ENCODE peak calls at places on chromosomes 3 and 15, in eight cellular contexts. N, E, I, Z, S, X, G and F are unnamed samples. For H3K36me3 and H3K9me3, the result is how much of the 10 kb centered on the place peaks cover.

GRCh38 chr15:44788748-44789147 is 52.4 kb downstream of the TRIM69 start:
- DNase-seq in N (no peak), E (peak), I (no peak), Z (no peak), S (no peak), X (no peak), G (no peak), F (no peak)

GRCh38 chr15:67472957-67473356 is 48.0 kb upstream of the C15orf61 start:
- DNase-seq in N (no peak), E (no peak), I (no peak), Z (no peak), S (no peak), X (no peak), G (peak), F (no peak)

GRCh38 chr15:35289029-35289617 is 204.0 kb upstream of the NANOGP8 start:
- DNase-seq in N (no peak), E (peak), I (peak), Z (no peak), S (no peak), X (peak), G (peak), F (peak)

GRCh38 chr3:189455009-189455408 is 176.2 kb upstream of the TP63 start:
- DNase-seq in N (no peak), E (no peak), I (no peak), Z (peak), S (no peak), X (no peak), G (no peak), F (no peak)

GRCh38 chr15:31276596-31277298 is 49.9 kb upstream of the KLF13 start:
- DNase-seq in N (no peak), E (no peak), I (no peak), Z (no peak), S (no peak), X (no peak), G (no peak), F (no peak)

GRCh38 chr3:188389711-188390346 is 235.9 kb downstream of the LPP start:
- DNase-seq in N (peak), E (no peak), I (no peak), Z (no peak), S (no peak), X (no peak), G (peak), F (peak)

GRCh38 chr3:54891540-54891897 is 36.3 kb downstream of the LRTM1 start:
- DNase-seq in N (no peak), E (peak), I (peak), Z (peak), S (no peak), X (peak), G (peak), F (peak)

GRCh38 chr3:191070201-191070600 is 128.8 kb upstream of the OSTN start:
- DNase-seq in N (no peak), E (peak), I (no peak), Z (no peak), S (no peak), X (peak), G (no peak), F (no peak)

GRCh38 chr3:179771797-179772196 is 119.0 kb downstream of the USP13 start:
- DNase-seq in N (no peak), E (no peak), I (no peak), Z (no peak), S (no peak), X (no peak), G (no peak), F (no peak)

GRCh38 chr3:11601446-11602241 is 42.1 kb downstream of the VGLL4 start:
- DNase-seq in N (no peak), E (peak), I (no peak), Z (peak), S (no peak), X (peak), G (peak), F (no peak)

GRCh38 chr3:150341893-150342292 is 66.2 kb upstream of the TSC22D2 start:
- DNase-seq in N (no peak), E (no peak), I (no peak), Z (no peak), S (no peak), X (peak), G (no peak), F (no peak)

GRCh38 chr15:90774731-90775521 is 57.8 kb downstream of the BLM start:
- DNase-seq in N (no peak), E (peak), I (no peak), Z (no peak), S (no peak), X (peak), G (peak), F (no peak)

GRCh38 chr3:175185903-175186302 is 326.8 kb downstream of the NAALADL2 start:
- DNase-seq in N (no peak), E (no peak), I (no peak), Z (no peak), S (no peak), X (no peak), G (no peak), F (no peak)

GRCh38 chr3:180430896-180431295 is 171.1 kb upstream of the TTC14 start:
- DNase-seq in N (no peak), E (no peak), I (no peak), Z (no peak), S (no peak), X (no peak), G (peak), F (no peak)

GRCh38 chr15:73225358-73226015 is 143.3 kb downstream of the HCN4 start:
- DNase-seq in N (no peak), E (no peak), I (no peak), Z (no peak), S (no peak), X (no peak), G (no peak), F (no peak)

GRCh38 chr3:119562307-119562961 is 3.0 kb upstream of the CD80 start:
- DNase-seq in N (no peak), E (no peak), I (no peak), Z (no peak), S (no peak), X (no peak), G (peak), F (no peak)

GRCh38 chr3:175198991-175199390 is 339.9 kb downstream of the NAALADL2 start:
- DNase-seq in N (no peak), E (no peak), I (no peak), Z (no peak), S (no peak), X (no peak), G (no peak), F (no peak)

GRCh38 chr3:64639022-64639421 is 48.8 kb downstream of the ADAMTS9 start:
- DNase-seq in N (no peak), E (no peak), I (no peak), Z (no peak), S (no peak), X (no peak), G (no peak), F (no peak)

GRCh38 chr15:58248504-58248842 is 110.3 kb downstream of the AQP9 start:
- DNase-seq in N (no peak), E (no peak), I (no peak), Z (no peak), S (no peak), X (no peak), G (no peak), F (no peak)

GRCh38 chr3:113695818-113696645 is at the start of gene USF3:
- DNase-seq in N (peak), E (peak), I (peak), Z (peak), S (peak), X (peak), G (peak), F (peak)

GRCh38 chr3:131432441-131432840 is 50.9 kb downstream of the NUDT16 start:
- DNase-seq in N (no peak), E (no peak), I (no peak), Z (no peak), S (no peak), X (no peak), G (no peak), F (no peak)

GRCh38 chr3:52452126-52452525 is 1.7 kb downstream of the TNNC1 start:
- DNase-seq in N (no peak), E (no peak), I (no peak), Z (no peak), S (no peak), X (no peak), G (no peak), F (no peak)

GRCh38 chr3:97105989-97106651 is 291.7 kb downstream of the EPHA6 start:
- DNase-seq in N (no peak), E (no peak), I (no peak), Z (no peak), S (no peak), X (no peak), G (no peak), F (no peak)

GRCh38 chr3:40911928-40912327 is 287.4 kb upstream of the CTNNB1 start:
- DNase-seq in N (no peak), E (no peak), I (no peak), Z (no peak), S (no peak), X (no peak), G (no peak), F (no peak)

GRCh38 chr3:52240059-52240885 is 1.3 kb upstream of the TWF2 start:
- DNase-seq in N (peak), E (peak), I (no peak), Z (no peak), S (no peak), X (peak), G (peak), F (peak)

GRCh38 chr3:111739241-111739952 is 119.7 kb upstream of the PHLDB2 start:
- DNase-seq in N (peak), E (peak), I (no peak), Z (no peak), S (no peak), X (peak), G (peak), F (peak)

GRCh38 chr3:187264946-187265345 is 26.6 kb downstream of the MASP1 start:
- DNase-seq in N (no peak), E (no peak), I (no peak), Z (no peak), S (no peak), X (no peak), G (peak), F (no peak)

GRCh38 chr15:29636140-29636539 is 186.1 kb downstream of the TJP1 start:
- DNase-seq in N (no peak), E (no peak), I (no peak), Z (no peak), S (no peak), X (no peak), G (no peak), F (peak)

GRCh38 chr3:97636465-97636864 is 128.1 kb upstream of the ARL6 start:
- DNase-seq in N (no peak), E (no peak), I (no peak), Z (no peak), S (no peak), X (no peak), G (no peak), F (no peak)

GRCh38 chr3:85427467-85427866 is 468.7 kb downstream of the CADM2 start:
- DNase-seq in N (no peak), E (no peak), I (no peak), Z (no peak), S (no peak), X (peak), G (no peak), F (no peak)

GRCh38 chr3:137062250-137062649 is 104.5 kb downstream of the IL20RB start:
- DNase-seq in N (no peak), E (no peak), I (no peak), Z (no peak), S (no peak), X (no peak), G (no peak), F (no peak)

GRCh38 chr15:98433856-98434255 is 214.5 kb upstream of the IGF1R start:
- DNase-seq in N (no peak), E (no peak), I (no peak), Z (no peak), S (no peak), X (no peak), G (no peak), F (no peak)

GRCh38 chr15:76963596-76963995 is 31.3 kb upstream of the PSTPIP1 start:
- DNase-seq in N (no peak), E (no peak), I (no peak), Z (no peak), S (no peak), X (no peak), G (no peak), F (peak)

GRCh38 chr3:194814878-194815357 is 129.2 kb downstream of the FAM43A start:
- DNase-seq in N (no peak), E (no peak), I (no peak), Z (no peak), S (no peak), X (peak), G (no peak), F (no peak)

GRCh38 chr15:58505581-58505980 is 73.8 kb downstream of the LIPC start:
- DNase-seq in N (no peak), E (peak), I (no peak), Z (no peak), S (no peak), X (peak), G (no peak), F (no peak)

GRCh38 chr3:188890572-188891270 is 281.1 kb upstream of the TPRG1 start:
- DNase-seq in N (no peak), E (peak), I (no peak), Z (no peak), S (no peak), X (peak), G (no peak), F (no peak)

GRCh38 chr15:84725001-84725491 is 9.1 kb upstream of the SEC11A start:
- DNase-seq in N (no peak), E (peak), I (no peak), Z (no peak), S (no peak), X (peak), G (peak), F (no peak)
- H3K4me3 ChIP-seq in N (no peak), E (no peak), I (no peak), Z (no peak), S (peak), X (no peak), G (no peak), F (no peak)

GRCh38 chr15:50435772-50436171 is 11.6 kb downstream of the USP8 start:
- DNase-seq in N (no peak), E (no peak), I (no peak), Z (no peak), S (no peak), X (no peak), G (no peak), F (no peak)

GRCh38 chr15:50438251-50438650 is 14.0 kb downstream of the USP8 start:
- DNase-seq in N (no peak), E (no peak), I (no peak), Z (no peak), S (no peak), X (no peak), G (peak), F (no peak)

DNA sequence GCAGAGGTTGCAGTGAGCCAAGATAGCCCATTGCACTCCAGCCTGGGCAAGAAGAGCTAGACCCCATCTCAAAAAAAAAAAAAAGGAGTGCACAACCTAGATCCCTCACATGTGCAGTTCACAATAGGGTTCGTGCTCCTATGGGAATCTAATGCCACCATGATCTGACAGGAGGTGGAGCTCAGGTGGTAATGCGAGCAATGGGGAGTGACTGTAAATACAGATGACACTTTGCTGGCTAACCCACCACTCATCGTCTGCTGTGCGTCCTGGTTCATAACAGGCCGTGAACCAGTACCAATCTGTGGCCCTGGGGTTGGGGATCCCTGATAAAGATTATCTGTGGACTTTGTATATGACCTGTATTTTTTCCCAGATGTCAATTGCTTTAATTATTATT is 16.7 kb downstream of the USP8 start:
- DNase-seq in N (no peak), E (no peak), I (no peak), Z (no peak), S (no peak), X (no peak), G (no peak), F (no peak)
- H3K36me3 ChIP-seq in N (under half), E (under half), I (under half), Z (under half), S (under half), X (under half), G (under half), F (under half)

GRCh38 chr15:21261396-21261964 is 178.8 kb downstream of the POTEB3 start:
- DNase-seq in N (peak), E (no peak), I (no peak), Z (peak), S (no peak), X (peak), G (no peak), F (no peak)
- H3K9me3 ChIP-seq in N (under half), E (under half), I (under half), Z (under half), S (under half), X (under half), G (under half), F (under half)

GRCh38 chr3:100113728-100114412 is 431 bp downstream of the FILIP1L start:
- DNase-seq in N (no peak), E (no peak), I (no peak), Z (no peak), S (no peak), X (peak), G (peak), F (no peak)
- H3K4me3 ChIP-seq in N (no peak), E (no peak), I (no peak), Z (no peak), S (no peak), X (no peak), G (no peak), F (no peak)

GRCh38 chr3:48983096-48983495 is 6.9 kb upstream of the P4HTM start:
- DNase-seq in N (no peak), E (no peak), I (no peak), Z (peak), S (no peak), X (no peak), G (no peak), F (no peak)

GRCh38 chr3:48985977-48986376 is 4.1 kb upstream of the P4HTM start:
- DNase-seq in N (no peak), E (no peak), I (no peak), Z (peak), S (no peak), X (no peak), G (no peak), F (no peak)

GRCh38 chr3:48982686-48983085 is 7.4 kb upstream of the P4HTM start:
- DNase-seq in N (no peak), E (no peak), I (no peak), Z (peak), S (no peak), X (no peak), G (no peak), F (no peak)

GRCh38 chr3:48982016-48982415 is 8.0 kb upstream of the P4HTM start:
- DNase-seq in N (no peak), E (no peak), I (no peak), Z (no peak), S (no peak), X (no peak), G (no peak), F (no peak)

DNA sequence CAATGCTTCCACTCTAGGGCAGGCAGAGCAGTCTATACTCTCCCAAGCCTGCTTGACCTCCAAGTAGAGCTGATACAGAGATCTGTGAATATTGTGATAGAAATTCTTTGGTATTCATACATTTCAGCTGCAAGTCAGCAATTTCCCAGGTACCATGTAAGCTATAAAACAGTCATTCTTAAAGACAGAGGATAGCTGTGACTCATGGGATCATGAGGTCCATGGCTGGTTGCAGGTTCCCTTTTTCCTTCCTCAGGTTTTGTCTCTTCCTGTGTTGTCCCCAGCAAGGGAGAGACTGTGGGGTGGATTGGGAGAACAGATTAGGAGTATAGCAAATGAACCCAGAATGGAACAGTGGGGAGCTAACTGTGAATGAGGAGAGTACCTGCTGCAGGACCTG is 5.4 kb upstream of the P4HTM start:
- DNase-seq in N (no peak), E (no peak), I (no peak), Z (peak), S (no peak), X (no peak), G (no peak), F (no peak)
- H3K36me3 ChIP-seq in N (half or more), E (under half), I (half or more), Z (under half), S (under half), X (under half), G (under half), F (under half)

DNA sequence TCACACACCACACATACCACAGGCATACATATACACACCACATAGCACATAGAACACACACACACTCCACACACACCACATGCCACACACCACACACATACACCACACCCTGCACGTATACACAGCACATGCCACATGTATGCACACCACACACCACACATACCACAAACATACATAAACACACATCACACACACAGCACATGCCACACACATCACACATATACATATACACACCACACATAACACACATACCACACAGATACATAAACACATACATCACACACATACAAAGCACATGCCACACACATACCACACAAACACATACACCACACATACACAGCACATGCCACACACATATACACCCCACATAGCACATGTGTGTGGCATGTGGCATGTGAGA is 171.1 kb downstream of the OR4M2 start:
- DNase-seq in N (no peak), E (no peak), I (no peak), Z (no peak), S (no peak), X (no peak), G (no peak), F (no peak)
- H3K9me3 ChIP-seq in N (under half), E (under half), I (under half), Z (under half), S (under half), X (under half), G (under half), F (under half)

GRCh38 chr3:47761046-47761445 is 20.6 kb downstream of the SMARCC1 start:
- DNase-seq in N (no peak), E (no peak), I (no peak), Z (no peak), S (no peak), X (no peak), G (no peak), F (no peak)
- H3K4me3 ChIP-seq in N (no peak), E (no peak), I (no peak), Z (no peak), S (no peak), X (no peak), G (no peak), F (no peak)

DNA sequence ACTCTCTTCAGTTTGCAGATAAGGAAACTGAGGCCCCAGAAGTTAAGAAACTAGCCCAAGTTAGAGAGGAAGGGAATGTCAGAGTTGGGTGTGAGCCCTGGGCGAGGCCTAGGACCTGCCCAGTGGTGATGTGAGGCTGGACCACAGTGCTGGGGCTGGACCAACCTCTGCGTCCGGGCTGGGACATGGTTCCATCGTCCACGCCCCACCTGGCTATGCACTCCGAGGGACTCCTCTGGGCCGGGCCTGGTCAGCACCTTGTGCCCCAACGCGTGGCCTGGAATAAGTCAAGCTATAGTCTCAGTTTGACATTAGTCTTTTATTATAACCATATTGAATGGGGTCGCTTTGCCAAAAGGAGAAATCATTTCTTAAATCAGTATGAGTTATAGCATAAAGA is 272.1 kb downstream of the PLCL2 start:
- DNase-seq in N (no peak), E (no peak), I (no peak), Z (no peak), S (no peak), X (no peak), G (no peak), F (no peak)
- H3K36me3 ChIP-seq in N (under half), E (under half), I (under half), Z (under half), S (under half), X (under half), G (under half), F (under half)